ENCODE peak calls at places on chromosomes 6 and 20, in four cellular contexts. O, H, R and W are unnamed samples.
A peak's percentile ranks its signal among the peaks of the same experiment; 100 is the strongest.

GRCh38 chr6:107704377-107705013 is 119.6 kb downstream of the SCML4 start:
- DNase-seq in O (no peak), R (no peak), H (peak; percentile 79), W (no peak)

GRCh38 chr6:12148841-12149240 is 136.7 kb downstream of the HIVEP1 start:
- DNase-seq in H (peak; percentile 13), O (no peak), R (no peak), W (no peak)

GRCh38 chr6:358432-358831 is 33.1 kb upstream of the IRF4 start:
- DNase-seq in R (no peak), H (no peak), O (no peak), W (no peak)

GRCh38 chr6:26415791-26416190 is 13.7 kb downstream of the BTN3A1 start:
- DNase-seq in H (peak; percentile 15), R (no peak), O (no peak), W (no peak)

GRCh38 chr6:3013486-3013885 is 13.8 kb downstream of the NQO2 start:
- DNase-seq in O (no peak), H (peak; percentile 53), R (no peak), W (no peak)

GRCh38 chr6:17494177-17494576 is 100.8 kb downstream of the CAP2 start:
- DNase-seq in R (no peak), H (no peak), O (no peak), W (no peak)

GRCh38 chr6:111734068-111734825 is 128.6 kb upstream of the TRAF3IP2 start:
- DNase-seq in H (no peak), R (no peak), O (no peak), W (no peak)

GRCh38 chr20:51385941-51386530 is 156.5 kb downstream of the NFATC2 start:
- DNase-seq in O (no peak), R (no peak), H (peak; percentile 61), W (peak; percentile 47)